ENCODE peak calls at places on chromosomes 3 and 15, in seven cellular contexts. V is mucosa of descending colon; J is CD8-positive, alpha-beta T cell; Q is stomach; B is neuronal stem cell; Y is BE2C; D is prostate gland. M is an unnamed sample.
A peak's percentile ranks its signal among the peaks of the same experiment; 100 is the strongest.

GRCh38 chr3:129182390-129183180 is 1.1 kb downstream of the CNBP start:
- DNase-seq in V (no peak), D (no peak), B (no peak), J (no peak), Y (peak; percentile 35), Q (no peak), M (no peak)

GRCh38 chr3:148360046-148360445 is 337.7 kb upstream of the AGTR1 start:
- DNase-seq in Q (no peak), B (no peak), J (no peak), V (no peak), D (no peak), Y (no peak), M (no peak)

GRCh38 chr15:57697588-57697987 is 8.9 kb upstream of the POLR2M start:
- DNase-seq in D (no peak), J (no peak), V (no peak), Y (no peak), B (no peak), Q (no peak), M (no peak)

GRCh38 chr3:146471012-146471411 is 1.7 kb upstream of the PLSCR2 start:
- DNase-seq in J (no peak), B (no peak), Q (no peak), V (no peak), D (no peak), Y (no peak), M (no peak)

GRCh38 chr15:34514251-34514760 is 69.1 kb downstream of the GOLGA8B start:
- DNase-seq in Y (no peak), D (peak; percentile 14), J (no peak), B (no peak), V (peak; percentile 54), Q (no peak), M (peak; percentile 33)

GRCh38 chr3:128076783-128077624 is 24.8 kb downstream of the SEC61A1 start:
- DNase-seq in B (no peak), V (no peak), Q (peak; percentile 49), Y (peak; percentile 33), D (no peak), J (no peak), M (no peak)

GRCh38 chr3:177810162-177810623 is 612.9 kb upstream of the TBL1XR1 start:
- DNase-seq in J (no peak), Y (no peak), D (peak; percentile 45), Q (no peak), V (no peak), B (no peak), M (no peak)

GRCh38 chr3:123765475-123766166 is 118.5 kb downstream of the MYLK start:
- DNase-seq in V (no peak), D (peak; percentile 47), B (no peak), Y (no peak), J (no peak), Q (no peak), M (no peak)

GRCh38 chr3:39412668-39413260 is 6.2 kb downstream of the RPSA start:
- DNase-seq in V (no peak), Q (no peak), D (no peak), B (no peak), J (no peak), Y (no peak), M (no peak)

GRCh38 chr15:49688135-49688790 is 67.4 kb downstream of the DTWD1 start:
- DNase-seq in Q (no peak), D (no peak), J (no peak), V (no peak), Y (no peak), B (no peak), M (no peak)

GRCh38 chr3:100128565-100128964 is 14.3 kb upstream of the FILIP1L start:
- DNase-seq in D (no peak), V (no peak), Q (no peak), J (no peak), Y (no peak), B (no peak), M (no peak)

GRCh38 chr15:100330629-100331215 is 11.1 kb downstream of the ADAMTS17 start:
- DNase-seq in Y (no peak), B (no peak), V (no peak), Q (peak; percentile 25), D (no peak), J (no peak), M (no peak)

GRCh38 chr3:55202320-55202719 is 274.5 kb upstream of the LRTM1 start:
- DNase-seq in J (no peak), D (no peak), V (no peak), Q (no peak), Y (no peak), B (no peak), M (no peak)

GRCh38 chr3:44420676-44421075 is 56.8 kb downstream of the ZNF445 start:
- DNase-seq in D (no peak), B (no peak), Q (no peak), J (no peak), V (no peak), Y (no peak), M (no peak)
- H3K4me3 ChIP-seq in D (no peak overlapping the region), B (no peak overlapping the region), Q (no peak overlapping the region), J (no peak overlapping the region), V (no peak overlapping the region), Y (no peak overlapping the region), M (no peak overlapping the region)

GRCh38 chr3:115862824-115863223 is 239.5 kb downstream of the GAP43 start:
- DNase-seq in Q (no peak), D (no peak), J (no peak), B (no peak), Y (no peak), V (no peak), M (no peak)
- H3K4me1 ChIP-seq in Q (peaks cover 7% of the 10 kb centered on the region), D (no peaks in the 10 kb centered on the region), J (no peaks in the 10 kb centered on the region), B (peaks cover 13% of the 10 kb centered on the region), Y (peaks cover 10% of the 10 kb centered on the region), V (no peaks in the 10 kb centered on the region), M (peaks cover 18% of the 10 kb centered on the region)

GRCh38 chr3:9379327-9379726 is 16.5 kb downstream of the THUMPD3 start:
- DNase-seq in D (no peak), Q (no peak), V (no peak), B (no peak), J (no peak), Y (no peak), M (no peak)
- H3K36me3 ChIP-seq in D (peaks cover 6% of the 10 kb centered on the region), Q (peaks cover 90% of the 10 kb centered on the region), V (peaks cover 8% of the 10 kb centered on the region), B (peaks cover 15% of the 10 kb centered on the region), J (peaks cover 45% of the 10 kb centered on the region), Y (peaks cover 20% of the 10 kb centered on the region), M (peaks cover 76% of the 10 kb centered on the region)

GRCh38 chr15:89630260-89630659 is 25.0 kb downstream of the KIF7 start:
- DNase-seq in Y (no peak), Q (peak; percentile 22), D (no peak), B (no peak), V (no peak), J (no peak), M (no peak)

GRCh38 chr15:89627256-89627970 is 27.9 kb downstream of the KIF7 start:
- DNase-seq in V (no peak), D (no peak), Y (no peak), Q (no peak), J (no peak), B (no peak), M (no peak)

GRCh38 chr15:89629829-89630228 is 25.4 kb downstream of the KIF7 start:
- DNase-seq in J (no peak), B (no peak), D (no peak), Q (no peak), V (no peak), Y (no peak), M (no peak)

GRCh38 chr15:89628791-89629715 is 26.2 kb downstream of the KIF7 start:
- DNase-seq in B (no peak), J (no peak), V (no peak), D (no peak), Q (no peak), Y (no peak), M (no peak)

DNA sequence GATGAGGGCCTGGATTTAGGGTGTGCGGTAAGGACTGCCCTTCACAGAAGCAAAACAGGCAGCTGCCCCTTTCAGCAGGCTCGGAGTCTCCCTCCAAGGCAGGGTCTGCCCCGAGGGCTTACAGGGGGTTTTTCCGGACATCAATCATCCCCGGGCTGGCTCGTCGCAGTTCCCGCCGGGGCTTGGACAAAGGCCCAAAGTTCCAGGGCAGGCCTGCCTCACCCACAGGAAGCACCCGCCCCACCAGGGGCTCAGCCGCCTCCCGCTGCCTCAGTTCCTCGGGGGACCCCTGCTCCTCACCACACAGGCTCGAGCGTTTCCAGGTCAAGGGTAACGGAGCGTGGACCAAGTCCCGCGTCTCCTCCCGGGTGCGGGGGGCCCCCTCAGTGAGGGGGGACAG is 27.0 kb downstream of the KIF7 start:
- DNase-seq in J (no peak), Y (peak; percentile 29), V (no peak), D (no peak), Q (no peak), B (no peak), M (no peak)
- H3K4me3 ChIP-seq in J (no peak overlapping the region), Y (no peak overlapping the region), V (no peak overlapping the region), D (no peak overlapping the region), Q (no peak overlapping the region), B (no peak overlapping the region), M (no peak overlapping the region)